ENCODE peak calls at places on chromosomes 3 and 15, in four cellular contexts. Y is heart right ventricle, X is RWPE1, N is OCI-LY7. G is an unnamed sample.

GRCh38 chr3:45992133-45992729 is 3.4 kb downstream of the FYCO1 start:
- DNase-seq in Y (no peak), X (no peak), N (peak; percentile 28), G (no peak)

GRCh38 chr15:81765816-81766215 is 280.0 kb downstream of the MEX3B start:
- DNase-seq in Y (no peak), X (no peak), N (no peak), G (no peak)

GRCh38 chr15:66024116-66024515 is 154.8 kb downstream of the RAB11A start:
- DNase-seq in Y (no peak), X (no peak), N (no peak), G (no peak)

GRCh38 chr3:177776656-177777055 is 579.4 kb upstream of the TBL1XR1 start:
- DNase-seq in Y (no peak), X (peak; percentile 64), N (no peak), G (no peak)

GRCh38 chr3:79211588-79212359 is 556.0 kb downstream of the ROBO1 start:
- DNase-seq in Y (no peak), X (no peak), N (no peak), G (no peak)

GRCh38 chr15:68783226-68784054 is 37.3 kb downstream of the ANP32A start:
- DNase-seq in Y (no peak), X (peak; percentile 51), N (peak; percentile 66), G (peak; percentile 79)

GRCh38 chr15:72591361-72591760 is 63.1 kb upstream of the GOLGA6B start:
- DNase-seq in Y (no peak), X (no peak), N (no peak), G (no peak)

GRCh38 chr3:166829896-166830295 is 550.2 kb downstream of the ZBBX start:
- DNase-seq in Y (no peak), X (peak; percentile 12), N (no peak), G (no peak)

GRCh38 chr3:126356373-126357298 is 572 bp downstream of the KLF15 start:
- DNase-seq in Y (no peak), X (no peak), N (peak; percentile 40), G (no peak)

GRCh38 chr3:48039487-48040190 is 23.4 kb upstream of the MAP4 start:
- DNase-seq in Y (no peak), X (no peak), N (no peak), G (no peak)

GRCh38 chr3:172303941-172304558 is 144.2 kb downstream of the GHSR start:
- DNase-seq in Y (no peak), X (no peak), N (no peak), G (no peak)
- TF ChIP-seq CTCF in Y (no peak), X (no peak), N (no peak), G (no peak)

DNA sequence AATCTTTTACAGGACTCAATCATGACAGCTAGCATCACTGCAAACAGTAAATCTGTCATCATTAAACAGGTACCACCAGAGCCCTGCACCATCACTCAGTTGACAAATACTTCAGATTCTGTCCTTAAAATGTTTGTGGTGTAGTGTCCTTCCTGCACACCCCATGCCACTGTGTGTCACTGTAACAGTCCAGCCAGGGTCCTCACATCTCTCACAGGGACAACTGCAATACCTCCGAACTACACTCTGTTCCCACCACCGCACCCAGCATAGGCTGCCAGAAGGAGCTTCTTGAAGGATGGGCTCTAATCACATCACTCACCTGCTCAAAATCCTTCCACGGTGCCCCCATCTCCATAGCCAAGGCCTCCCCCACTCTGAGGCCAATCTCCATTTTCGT is 90.2 kb upstream of the FGF12 start:
- DNase-seq in Y (no peak), X (no peak), N (no peak), G (no peak)
- TF ChIP-seq CTCF in Y (no peak), X (no peak), N (no peak), G (no peak)

DNA sequence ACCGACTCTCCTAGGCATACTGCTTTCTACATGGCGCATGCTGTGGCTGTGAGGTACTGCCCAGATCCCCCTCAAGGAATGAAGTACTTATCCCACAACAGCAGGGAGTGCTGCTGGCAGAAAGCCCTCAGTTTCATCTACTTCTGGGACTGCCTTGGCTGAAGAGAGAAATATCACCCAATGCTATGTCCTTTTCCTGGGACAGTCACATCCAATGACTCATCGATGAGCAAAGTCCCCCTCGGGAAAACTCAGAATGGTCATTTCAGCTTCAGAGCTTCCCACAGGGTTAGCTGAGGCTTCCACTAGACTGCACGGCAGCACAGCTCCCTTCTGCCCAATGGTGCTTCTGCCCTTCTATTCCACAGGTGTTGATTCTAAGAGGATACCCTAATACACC is 3.6 kb upstream of the NMD3 start:
- DNase-seq in Y (peak; percentile 50), X (no peak), N (no peak), G (no peak)
- TF ChIP-seq CTCF in Y (no peak), X (no peak), N (no peak), G (no peak)

GRCh38 chr15:48406911-48407310 is 75.7 kb downstream of the DUT start:
- DNase-seq in Y (no peak), X (no peak), N (no peak), G (peak; percentile 9)
- TF ChIP-seq CTCF in Y (no peak), X (no peak), N (peak; percentile 49), G (no peak)

GRCh38 chr3:86563358-86563970 is 427.5 kb downstream of the VGLL3 start:
- DNase-seq in Y (no peak), X (peak; percentile 4), N (peak; percentile 59), G (no peak)
- TF ChIP-seq CTCF in Y (peak; percentile 57), X (peak; percentile 73), N (peak; percentile 90), G (peak; percentile 26)

DNA sequence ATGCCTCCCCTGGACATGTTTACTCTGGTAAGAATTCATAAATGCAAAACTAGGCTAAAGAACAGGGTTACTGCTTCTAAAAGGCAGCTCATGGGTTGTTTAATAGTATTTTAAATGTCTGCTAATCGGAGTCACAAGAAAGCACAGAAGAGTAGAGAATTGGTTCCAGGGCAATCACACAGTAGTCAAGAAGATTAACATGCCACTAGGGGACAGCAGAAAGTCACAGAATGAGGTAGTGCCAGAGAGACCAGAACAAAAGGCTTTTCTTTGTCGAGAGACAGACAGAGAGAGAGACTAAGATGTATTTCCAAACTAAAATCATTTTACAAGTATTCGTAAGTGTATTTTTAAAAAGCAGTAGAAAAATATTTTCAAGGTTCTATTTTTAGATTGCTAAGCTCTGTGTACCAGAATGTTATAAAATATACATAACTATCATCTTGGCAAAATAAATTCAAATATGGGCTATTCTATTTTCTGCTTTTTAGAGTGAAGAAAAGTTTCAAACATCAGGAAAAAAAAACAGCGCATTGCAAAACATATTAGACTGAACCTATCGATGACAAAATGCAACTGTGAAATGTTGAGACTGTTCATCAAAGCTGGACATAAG is 78.3 kb upstream of the CDIN1 start:
- DNase-seq in Y (peak; percentile 60), X (peak; percentile 45), N (peak; percentile 49), G (peak; percentile 7)
- TF ChIP-seq CTCF in Y (peak; percentile 71), X (peak; percentile 92), N (peak; percentile 86), G (peak; percentile 61)

GRCh38 chr3:76044601-76045600 is 259.6 kb upstream of the ZNF717 start:
- DNase-seq in Y (no peak), X (no peak), N (peak; percentile 27), G (peak; percentile 53)
- TF ChIP-seq CTCF in Y (peak; percentile 45), X (peak; percentile 58), N (peak; percentile 92), G (peak; percentile 58)

GRCh38 chr3:154148541-154148940 is 27.4 kb downstream of the ARHGEF26 start:
- DNase-seq in Y (no peak), X (no peak), N (no peak), G (no peak)
- TF ChIP-seq CTCF in Y (no peak), X (no peak), N (no peak), G (no peak)

DNA sequence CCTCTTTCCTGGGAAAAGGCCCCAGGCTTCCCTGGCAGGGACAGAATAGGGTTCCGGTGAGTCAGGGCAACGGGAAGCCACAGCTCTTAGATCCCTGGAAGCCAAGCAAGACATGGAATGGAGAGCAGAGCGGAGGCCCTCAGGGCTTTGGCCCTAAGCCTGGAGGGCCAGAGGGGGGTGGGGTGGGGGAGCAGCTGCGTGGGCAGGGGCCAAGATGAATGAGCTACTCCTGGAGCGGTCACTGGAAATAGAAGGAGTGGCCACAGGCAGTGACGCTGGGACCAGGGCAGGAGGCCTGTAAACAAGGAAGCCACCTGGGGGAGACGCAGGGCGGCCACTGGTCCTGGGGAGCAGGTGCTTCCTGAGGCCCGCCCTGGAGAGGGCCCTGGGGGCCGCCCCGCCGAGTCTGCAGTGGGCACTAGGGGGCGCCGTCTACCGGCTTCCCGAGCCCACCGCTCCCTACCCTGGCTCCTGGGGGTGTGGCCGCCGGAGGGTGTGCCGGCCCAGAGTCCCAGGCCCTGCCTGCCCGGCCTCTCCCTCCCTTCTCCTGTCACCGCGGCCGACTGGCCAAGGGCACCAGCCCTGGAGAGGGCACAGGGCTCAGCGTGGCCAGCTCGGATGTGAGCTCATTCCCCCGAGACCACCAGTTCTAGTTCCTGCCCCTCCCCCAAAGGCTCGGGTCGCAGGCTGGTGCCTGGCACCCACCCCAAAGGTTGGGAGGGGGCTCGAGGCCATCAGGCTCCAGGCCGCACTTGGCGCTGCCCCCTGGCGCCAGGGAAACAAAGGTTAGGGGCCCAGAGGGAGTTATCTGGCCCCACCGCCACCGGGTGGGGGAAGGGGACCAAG is 12.1 kb downstream of the VPS18 start:
- DNase-seq in Y (peak; percentile 95), X (peak; percentile 85), N (peak; percentile 91), G (peak; percentile 89)
- TF ChIP-seq CTCF in Y (peak; percentile 81), X (peak; percentile 92), N (peak; percentile 87), G (peak; percentile 91)

GRCh38 chr3:149493315-149494021 is 19.0 kb downstream of the TM4SF4 start:
- DNase-seq in Y (no peak), X (no peak), N (no peak), G (no peak)
- TF ChIP-seq CTCF in Y (no peak), X (no peak), N (no peak), G (no peak)